ENCODE peak calls at places on chromosomes 11 and 22, in nine cellular contexts. One of them, this sample, is unnamed.

GRCh38 chr11:47181271-47181670 is 4.6 kb upstream of the ARFGAP2 start:
- DNase-seq in DMS153: no peak
- DNase-seq in activated CD8-positive, alpha-beta memory T cell treated with anti-CD3 and anti-CD28 coated beads for 4 hours: no peak
- DNase-seq in stimulated activated CD4-positive, alpha-beta T cell treated with anti-CD3 and anti-CD28 coated beads, Interleukin-1b, Interleukin-23, amount 100 ng/mL, for 24 hours: no peak
- DNase-seq in T-helper 2 cell treated with Interferon-gamma antibody and Interleukin-4, amounts not matched to agents 5 μg/mL and 100 μg/mL, for 36 hours: no peak
- DNase-seq in CD4-positive, CD25-positive, alpha-beta regulatory T cell: no peak
- DNase-seq in pancreas: no peak
- DNase-seq in A549: no peak
- DNase-seq in EL: no peak
- DNase-seq in this sample: no peak

GRCh38 chr11:125299061-125299616 is 134.6 kb downstream of the PKNOX2 start:
- DNase-seq in activated CD8-positive, alpha-beta memory T cell treated with anti-CD3 and anti-CD28 coated beads for 4 hours: no peak
- DNase-seq in T-helper 2 cell treated with Interferon-gamma antibody and Interleukin-4, amounts not matched to agents 5 μg/mL and 100 μg/mL, for 36 hours: no peak
- DNase-seq in CD4-positive, CD25-positive, alpha-beta regulatory T cell: no peak
- DNase-seq in A549: no peak
- DNase-seq in DMS153: no peak
- DNase-seq in stimulated activated CD4-positive, alpha-beta T cell treated with anti-CD3 and anti-CD28 coated beads, Interleukin-1b, Interleukin-23, amount 100 ng/mL, for 24 hours: no peak
- DNase-seq in pancreas: no peak
- DNase-seq in EL: no peak
- DNase-seq in this sample: no peak

GRCh38 chr11:57379732-57380131 is 1.2 kb downstream of the PRG3 start:
- DNase-seq in activated CD8-positive, alpha-beta memory T cell treated with anti-CD3 and anti-CD28 coated beads for 4 hours: no peak
- DNase-seq in CD4-positive, CD25-positive, alpha-beta regulatory T cell: no peak
- DNase-seq in EL: no peak
- DNase-seq in T-helper 2 cell treated with Interferon-gamma antibody and Interleukin-4, amounts not matched to agents 5 μg/mL and 100 μg/mL, for 36 hours: no peak
- DNase-seq in A549: peak; percentile 48
- DNase-seq in pancreas: no peak
- DNase-seq in DMS153: no peak
- DNase-seq in stimulated activated CD4-positive, alpha-beta T cell treated with anti-CD3 and anti-CD28 coated beads, Interleukin-1b, Interleukin-23, amount 100 ng/mL, for 24 hours: no peak
- DNase-seq in this sample: no peak

GRCh38 chr11:66875376-66875775 is 18.5 kb downstream of the LRFN4 start:
- DNase-seq in stimulated activated CD4-positive, alpha-beta T cell treated with anti-CD3 and anti-CD28 coated beads, Interleukin-1b, Interleukin-23, amount 100 ng/mL, for 24 hours: no peak
- DNase-seq in activated CD8-positive, alpha-beta memory T cell treated with anti-CD3 and anti-CD28 coated beads for 4 hours: no peak
- DNase-seq in CD4-positive, CD25-positive, alpha-beta regulatory T cell: no peak
- DNase-seq in EL: no peak
- DNase-seq in T-helper 2 cell treated with Interferon-gamma antibody and Interleukin-4, amounts not matched to agents 5 μg/mL and 100 μg/mL, for 36 hours: no peak
- DNase-seq in pancreas: no peak
- DNase-seq in A549: no peak
- DNase-seq in DMS153: no peak
- DNase-seq in this sample: no peak

GRCh38 chr11:130379276-130379675 is 49.1 kb downstream of the ADAMTS8 start:
- DNase-seq in CD4-positive, CD25-positive, alpha-beta regulatory T cell: no peak
- DNase-seq in T-helper 2 cell treated with Interferon-gamma antibody and Interleukin-4, amounts not matched to agents 5 μg/mL and 100 μg/mL, for 36 hours: no peak
- DNase-seq in EL: no peak
- DNase-seq in A549: no peak
- DNase-seq in activated CD8-positive, alpha-beta memory T cell treated with anti-CD3 and anti-CD28 coated beads for 4 hours: no peak
- DNase-seq in pancreas: no peak
- DNase-seq in stimulated activated CD4-positive, alpha-beta T cell treated with anti-CD3 and anti-CD28 coated beads, Interleukin-1b, Interleukin-23, amount 100 ng/mL, for 24 hours: no peak
- DNase-seq in DMS153: no peak
- DNase-seq in this sample: no peak

GRCh38 chr11:76279651-76280050 is 73.3 kb upstream of the WNT11 start:
- DNase-seq in A549: no peak
- DNase-seq in EL: no peak
- DNase-seq in CD4-positive, CD25-positive, alpha-beta regulatory T cell: no peak
- DNase-seq in T-helper 2 cell treated with Interferon-gamma antibody and Interleukin-4, amounts not matched to agents 5 μg/mL and 100 μg/mL, for 36 hours: no peak
- DNase-seq in pancreas: no peak
- DNase-seq in DMS153: no peak
- DNase-seq in activated CD8-positive, alpha-beta memory T cell treated with anti-CD3 and anti-CD28 coated beads for 4 hours: no peak
- DNase-seq in stimulated activated CD4-positive, alpha-beta T cell treated with anti-CD3 and anti-CD28 coated beads, Interleukin-1b, Interleukin-23, amount 100 ng/mL, for 24 hours: no peak
- DNase-seq in this sample: no peak

GRCh38 chr11:105027671-105028070 is 4.7 kb upstream of the CASP5 start:
- DNase-seq in pancreas: no peak
- DNase-seq in DMS153: no peak
- DNase-seq in EL: no peak
- DNase-seq in CD4-positive, CD25-positive, alpha-beta regulatory T cell: no peak
- DNase-seq in T-helper 2 cell treated with Interferon-gamma antibody and Interleukin-4, amounts not matched to agents 5 μg/mL and 100 μg/mL, for 36 hours: no peak
- DNase-seq in A549: no peak
- DNase-seq in activated CD8-positive, alpha-beta memory T cell treated with anti-CD3 and anti-CD28 coated beads for 4 hours: no peak
- DNase-seq in stimulated activated CD4-positive, alpha-beta T cell treated with anti-CD3 and anti-CD28 coated beads, Interleukin-1b, Interleukin-23, amount 100 ng/mL, for 24 hours: no peak
- DNase-seq in this sample: no peak

GRCh38 chr11:32446227-32446626 is 10.9 kb upstream of the WT1 start:
- DNase-seq in activated CD8-positive, alpha-beta memory T cell treated with anti-CD3 and anti-CD28 coated beads for 4 hours: no peak
- DNase-seq in A549: no peak
- DNase-seq in CD4-positive, CD25-positive, alpha-beta regulatory T cell: no peak
- DNase-seq in stimulated activated CD4-positive, alpha-beta T cell treated with anti-CD3 and anti-CD28 coated beads, Interleukin-1b, Interleukin-23, amount 100 ng/mL, for 24 hours: no peak
- DNase-seq in EL: no peak
- DNase-seq in DMS153: no peak
- DNase-seq in pancreas: no peak
- DNase-seq in T-helper 2 cell treated with Interferon-gamma antibody and Interleukin-4, amounts not matched to agents 5 μg/mL and 100 μg/mL, for 36 hours: no peak
- DNase-seq in this sample: no peak

GRCh38 chr11:90202342-90202741 is 20.5 kb downstream of the CHORDC1 start:
- DNase-seq in T-helper 2 cell treated with Interferon-gamma antibody and Interleukin-4, amounts not matched to agents 5 μg/mL and 100 μg/mL, for 36 hours: no peak
- DNase-seq in pancreas: no peak
- DNase-seq in EL: no peak
- DNase-seq in activated CD8-positive, alpha-beta memory T cell treated with anti-CD3 and anti-CD28 coated beads for 4 hours: no peak
- DNase-seq in A549: no peak
- DNase-seq in DMS153: no peak
- DNase-seq in CD4-positive, CD25-positive, alpha-beta regulatory T cell: peak; percentile 27
- DNase-seq in stimulated activated CD4-positive, alpha-beta T cell treated with anti-CD3 and anti-CD28 coated beads, Interleukin-1b, Interleukin-23, amount 100 ng/mL, for 24 hours: no peak
- DNase-seq in this sample: no peak

GRCh38 chr22:37970864-37971263 is 13.5 kb downstream of the SOX10 start:
- DNase-seq in stimulated activated CD4-positive, alpha-beta T cell treated with anti-CD3 and anti-CD28 coated beads, Interleukin-1b, Interleukin-23, amount 100 ng/mL, for 24 hours: no peak
- DNase-seq in DMS153: no peak
- DNase-seq in EL: no peak
- DNase-seq in A549: no peak
- DNase-seq in T-helper 2 cell treated with Interferon-gamma antibody and Interleukin-4, amounts not matched to agents 5 μg/mL and 100 μg/mL, for 36 hours: no peak
- DNase-seq in pancreas: no peak
- DNase-seq in activated CD8-positive, alpha-beta memory T cell treated with anti-CD3 and anti-CD28 coated beads for 4 hours: no peak
- DNase-seq in CD4-positive, CD25-positive, alpha-beta regulatory T cell: no peak
- DNase-seq in this sample: no peak

GRCh38 chr11:8748317-8748716 is 65.7 kb downstream of the RPL27A start:
- DNase-seq in CD4-positive, CD25-positive, alpha-beta regulatory T cell: no peak
- DNase-seq in T-helper 2 cell treated with Interferon-gamma antibody and Interleukin-4, amounts not matched to agents 5 μg/mL and 100 μg/mL, for 36 hours: no peak
- DNase-seq in activated CD8-positive, alpha-beta memory T cell treated with anti-CD3 and anti-CD28 coated beads for 4 hours: no peak
- DNase-seq in EL: no peak
- DNase-seq in A549: no peak
- DNase-seq in stimulated activated CD4-positive, alpha-beta T cell treated with anti-CD3 and anti-CD28 coated beads, Interleukin-1b, Interleukin-23, amount 100 ng/mL, for 24 hours: no peak
- DNase-seq in pancreas: no peak
- DNase-seq in DMS153: no peak
- DNase-seq in this sample: no peak

GRCh38 chr11:11513438-11513837 is 108.4 kb downstream of the GALNT18 start:
- DNase-seq in DMS153: no peak
- DNase-seq in EL: no peak
- DNase-seq in activated CD8-positive, alpha-beta memory T cell treated with anti-CD3 and anti-CD28 coated beads for 4 hours: no peak
- DNase-seq in pancreas: no peak
- DNase-seq in A549: peak; percentile 16
- DNase-seq in CD4-positive, CD25-positive, alpha-beta regulatory T cell: no peak
- DNase-seq in T-helper 2 cell treated with Interferon-gamma antibody and Interleukin-4, amounts not matched to agents 5 μg/mL and 100 μg/mL, for 36 hours: no peak
- DNase-seq in stimulated activated CD4-positive, alpha-beta T cell treated with anti-CD3 and anti-CD28 coated beads, Interleukin-1b, Interleukin-23, amount 100 ng/mL, for 24 hours: no peak
- DNase-seq in this sample: no peak

GRCh38 chr11:29534831-29535230 is 482.0 kb downstream of the KCNA4 start:
- DNase-seq in stimulated activated CD4-positive, alpha-beta T cell treated with anti-CD3 and anti-CD28 coated beads, Interleukin-1b, Interleukin-23, amount 100 ng/mL, for 24 hours: no peak
- DNase-seq in CD4-positive, CD25-positive, alpha-beta regulatory T cell: no peak
- DNase-seq in pancreas: no peak
- DNase-seq in A549: no peak
- DNase-seq in activated CD8-positive, alpha-beta memory T cell treated with anti-CD3 and anti-CD28 coated beads for 4 hours: no peak
- DNase-seq in T-helper 2 cell treated with Interferon-gamma antibody and Interleukin-4, amounts not matched to agents 5 μg/mL and 100 μg/mL, for 36 hours: no peak
- DNase-seq in DMS153: no peak
- DNase-seq in EL: no peak
- DNase-seq in this sample: no peak

GRCh38 chr11:77547863-77548551 is 41.7 kb upstream of the AQP11 start:
- DNase-seq in activated CD8-positive, alpha-beta memory T cell treated with anti-CD3 and anti-CD28 coated beads for 4 hours: no peak
- DNase-seq in stimulated activated CD4-positive, alpha-beta T cell treated with anti-CD3 and anti-CD28 coated beads, Interleukin-1b, Interleukin-23, amount 100 ng/mL, for 24 hours: no peak
- DNase-seq in pancreas: peak; percentile 28
- DNase-seq in DMS153: peak; percentile 52
- DNase-seq in CD4-positive, CD25-positive, alpha-beta regulatory T cell: peak; percentile 43
- DNase-seq in EL: peak; percentile 65
- DNase-seq in T-helper 2 cell treated with Interferon-gamma antibody and Interleukin-4, amounts not matched to agents 5 μg/mL and 100 μg/mL, for 36 hours: peak; percentile 12
- DNase-seq in A549: peak; percentile 74
- DNase-seq in this sample: peak; percentile 52

GRCh38 chr11:68120212-68121066 is 749 bp downstream of the CHKA start:
- DNase-seq in pancreas: peak; percentile 59
- DNase-seq in A549: no peak
- DNase-seq in T-helper 2 cell treated with Interferon-gamma antibody and Interleukin-4, amounts not matched to agents 5 μg/mL and 100 μg/mL, for 36 hours: peak; percentile 51
- DNase-seq in DMS153: no peak
- DNase-seq in EL: peak; percentile 40
- DNase-seq in CD4-positive, CD25-positive, alpha-beta regulatory T cell: peak; percentile 54
- DNase-seq in activated CD8-positive, alpha-beta memory T cell treated with anti-CD3 and anti-CD28 coated beads for 4 hours: peak; percentile 10
- DNase-seq in stimulated activated CD4-positive, alpha-beta T cell treated with anti-CD3 and anti-CD28 coated beads, Interleukin-1b, Interleukin-23, amount 100 ng/mL, for 24 hours: no peak
- DNase-seq in this sample: peak; percentile 56

GRCh38 chr11:27699926-27700350 is 317 bp downstream of the BDNF start:
- DNase-seq in stimulated activated CD4-positive, alpha-beta T cell treated with anti-CD3 and anti-CD28 coated beads, Interleukin-1b, Interleukin-23, amount 100 ng/mL, for 24 hours: no peak
- DNase-seq in activated CD8-positive, alpha-beta memory T cell treated with anti-CD3 and anti-CD28 coated beads for 4 hours: no peak
- DNase-seq in CD4-positive, CD25-positive, alpha-beta regulatory T cell: no peak
- DNase-seq in EL: no peak
- DNase-seq in pancreas: no peak
- DNase-seq in T-helper 2 cell treated with Interferon-gamma antibody and Interleukin-4, amounts not matched to agents 5 μg/mL and 100 μg/mL, for 36 hours: no peak
- DNase-seq in A549: no peak
- DNase-seq in DMS153: no peak
- DNase-seq in this sample: no peak

GRCh38 chr11:132604446-132604845 is 927.9 kb downstream of the OPCML start:
- DNase-seq in T-helper 2 cell treated with Interferon-gamma antibody and Interleukin-4, amounts not matched to agents 5 μg/mL and 100 μg/mL, for 36 hours: no peak
- DNase-seq in A549: no peak
- DNase-seq in DMS153: no peak
- DNase-seq in CD4-positive, CD25-positive, alpha-beta regulatory T cell: no peak
- DNase-seq in EL: peak; percentile 82
- DNase-seq in stimulated activated CD4-positive, alpha-beta T cell treated with anti-CD3 and anti-CD28 coated beads, Interleukin-1b, Interleukin-23, amount 100 ng/mL, for 24 hours: no peak
- DNase-seq in activated CD8-positive, alpha-beta memory T cell treated with anti-CD3 and anti-CD28 coated beads for 4 hours: no peak
- DNase-seq in pancreas: no peak
- DNase-seq in this sample: no peak

GRCh38 chr11:34356918-34357645 is 728 bp downstream of the ABTB2 start:
- DNase-seq in A549: peak; percentile 60
- DNase-seq in T-helper 2 cell treated with Interferon-gamma antibody and Interleukin-4, amounts not matched to agents 5 μg/mL and 100 μg/mL, for 36 hours: peak; percentile 48
- DNase-seq in CD4-positive, CD25-positive, alpha-beta regulatory T cell: peak; percentile 51
- DNase-seq in pancreas: peak; percentile 56
- DNase-seq in DMS153: no peak
- DNase-seq in activated CD8-positive, alpha-beta memory T cell treated with anti-CD3 and anti-CD28 coated beads for 4 hours: peak; percentile 13
- DNase-seq in stimulated activated CD4-positive, alpha-beta T cell treated with anti-CD3 and anti-CD28 coated beads, Interleukin-1b, Interleukin-23, amount 100 ng/mL, for 24 hours: peak; percentile 23
- DNase-seq in EL: peak; percentile 63
- DNase-seq in this sample: peak; percentile 45

GRCh38 chr11:94749367-94749766 is 18.8 kb upstream of the AMOTL1 start:
- DNase-seq in activated CD8-positive, alpha-beta memory T cell treated with anti-CD3 and anti-CD28 coated beads for 4 hours: no peak
- DNase-seq in EL: peak; percentile 82
- DNase-seq in CD4-positive, CD25-positive, alpha-beta regulatory T cell: no peak
- DNase-seq in stimulated activated CD4-positive, alpha-beta T cell treated with anti-CD3 and anti-CD28 coated beads, Interleukin-1b, Interleukin-23, amount 100 ng/mL, for 24 hours: no peak
- DNase-seq in DMS153: no peak
- DNase-seq in pancreas: no peak
- DNase-seq in A549: peak; percentile 86
- DNase-seq in T-helper 2 cell treated with Interferon-gamma antibody and Interleukin-4, amounts not matched to agents 5 μg/mL and 100 μg/mL, for 36 hours: no peak
- DNase-seq in this sample: no peak

GRCh38 chr11:12755510-12755909 is 81.3 kb downstream of the TEAD1 start:
- DNase-seq in T-helper 2 cell treated with Interferon-gamma antibody and Interleukin-4, amounts not matched to agents 5 μg/mL and 100 μg/mL, for 36 hours: no peak
- DNase-seq in activated CD8-positive, alpha-beta memory T cell treated with anti-CD3 and anti-CD28 coated beads for 4 hours: no peak
- DNase-seq in A549: no peak
- DNase-seq in stimulated activated CD4-positive, alpha-beta T cell treated with anti-CD3 and anti-CD28 coated beads, Interleukin-1b, Interleukin-23, amount 100 ng/mL, for 24 hours: no peak
- DNase-seq in CD4-positive, CD25-positive, alpha-beta regulatory T cell: no peak
- DNase-seq in DMS153: no peak
- DNase-seq in EL: peak; percentile 69
- DNase-seq in pancreas: no peak
- DNase-seq in this sample: no peak

GRCh38 chr11:64449381-64450167 is 90.6 kb downstream of the RPS6KA4 start:
- DNase-seq in pancreas: peak; percentile 62
- DNase-seq in A549: peak; percentile 81
- DNase-seq in stimulated activated CD4-positive, alpha-beta T cell treated with anti-CD3 and anti-CD28 coated beads, Interleukin-1b, Interleukin-23, amount 100 ng/mL, for 24 hours: peak; percentile 23
- DNase-seq in DMS153: peak; percentile 48
- DNase-seq in T-helper 2 cell treated with Interferon-gamma antibody and Interleukin-4, amounts not matched to agents 5 μg/mL and 100 μg/mL, for 36 hours: peak; percentile 64
- DNase-seq in activated CD8-positive, alpha-beta memory T cell treated with anti-CD3 and anti-CD28 coated beads for 4 hours: peak; percentile 28
- DNase-seq in EL: peak; percentile 69
- DNase-seq in CD4-positive, CD25-positive, alpha-beta regulatory T cell: peak; percentile 63
- DNase-seq in this sample: peak; percentile 76

GRCh38 chr11:134915212-134915611 is 503.2 kb upstream of the B3GAT1 start:
- DNase-seq in A549: no peak
- DNase-seq in activated CD8-positive, alpha-beta memory T cell treated with anti-CD3 and anti-CD28 coated beads for 4 hours: no peak
- DNase-seq in T-helper 2 cell treated with Interferon-gamma antibody and Interleukin-4, amounts not matched to agents 5 μg/mL and 100 μg/mL, for 36 hours: no peak
- DNase-seq in pancreas: no peak
- DNase-seq in CD4-positive, CD25-positive, alpha-beta regulatory T cell: no peak
- DNase-seq in EL: no peak
- DNase-seq in DMS153: no peak
- DNase-seq in stimulated activated CD4-positive, alpha-beta T cell treated with anti-CD3 and anti-CD28 coated beads, Interleukin-1b, Interleukin-23, amount 100 ng/mL, for 24 hours: no peak
- DNase-seq in this sample: no peak

GRCh38 chr11:14645247-14645912 is 1.8 kb downstream of the PDE3B start:
- DNase-seq in EL: peak; percentile 22
- DNase-seq in stimulated activated CD4-positive, alpha-beta T cell treated with anti-CD3 and anti-CD28 coated beads, Interleukin-1b, Interleukin-23, amount 100 ng/mL, for 24 hours: no peak
- DNase-seq in CD4-positive, CD25-positive, alpha-beta regulatory T cell: peak; percentile 59
- DNase-seq in T-helper 2 cell treated with Interferon-gamma antibody and Interleukin-4, amounts not matched to agents 5 μg/mL and 100 μg/mL, for 36 hours: no peak
- DNase-seq in activated CD8-positive, alpha-beta memory T cell treated with anti-CD3 and anti-CD28 coated beads for 4 hours: no peak
- DNase-seq in DMS153: no peak
- DNase-seq in A549: no peak
- DNase-seq in pancreas: no peak
- DNase-seq in this sample: peak; percentile 22

GRCh38 chr11:623349-623869 is 1.3 kb downstream of the CDHR5 start:
- DNase-seq in pancreas: no peak
- DNase-seq in EL: no peak
- DNase-seq in DMS153: no peak
- DNase-seq in CD4-positive, CD25-positive, alpha-beta regulatory T cell: no peak
- DNase-seq in T-helper 2 cell treated with Interferon-gamma antibody and Interleukin-4, amounts not matched to agents 5 μg/mL and 100 μg/mL, for 36 hours: no peak
- DNase-seq in A549: no peak
- DNase-seq in activated CD8-positive, alpha-beta memory T cell treated with anti-CD3 and anti-CD28 coated beads for 4 hours: no peak
- DNase-seq in stimulated activated CD4-positive, alpha-beta T cell treated with anti-CD3 and anti-CD28 coated beads, Interleukin-1b, Interleukin-23, amount 100 ng/mL, for 24 hours: no peak
- DNase-seq in this sample: no peak

GRCh38 chr22:16965083-16965482 is 42.9 kb downstream of the GAB4 start:
- DNase-seq in T-helper 2 cell treated with Interferon-gamma antibody and Interleukin-4, amounts not matched to agents 5 μg/mL and 100 μg/mL, for 36 hours: no peak
- DNase-seq in CD4-positive, CD25-positive, alpha-beta regulatory T cell: no peak
- DNase-seq in pancreas: no peak
- DNase-seq in activated CD8-positive, alpha-beta memory T cell treated with anti-CD3 and anti-CD28 coated beads for 4 hours: no peak
- DNase-seq in A549: no peak
- DNase-seq in DMS153: no peak
- DNase-seq in stimulated activated CD4-positive, alpha-beta T cell treated with anti-CD3 and anti-CD28 coated beads, Interleukin-1b, Interleukin-23, amount 100 ng/mL, for 24 hours: no peak
- DNase-seq in EL: no peak
- DNase-seq in this sample: no peak

GRCh38 chr11:117218133-117218915 is 13.5 kb downstream of the PCSK7 start:
- DNase-seq in pancreas: peak; percentile 53
- DNase-seq in DMS153: no peak
- DNase-seq in EL: no peak
- DNase-seq in A549: no peak
- DNase-seq in activated CD8-positive, alpha-beta memory T cell treated with anti-CD3 and anti-CD28 coated beads for 4 hours: no peak
- DNase-seq in CD4-positive, CD25-positive, alpha-beta regulatory T cell: no peak
- DNase-seq in stimulated activated CD4-positive, alpha-beta T cell treated with anti-CD3 and anti-CD28 coated beads, Interleukin-1b, Interleukin-23, amount 100 ng/mL, for 24 hours: no peak
- DNase-seq in T-helper 2 cell treated with Interferon-gamma antibody and Interleukin-4, amounts not matched to agents 5 μg/mL and 100 μg/mL, for 36 hours: no peak
- DNase-seq in this sample: no peak